ENCODE peak calls at places on chromosome 7, in six cellular contexts. One of them, this sample, is unnamed.

GRCh38 chr7:26149391-26149977 is 2.5 kb upstream of the NFE2L3 start:
- DNase-seq in NCI-H2029 treated with DMSO at 0.1 percent for 48 hours: no peak
- DNase-seq in astrocyte of the spinal cord: no peak
- DNase-seq in lung: no peak
- DNase-seq in brain microvascular endothelial cell: no peak
- DNase-seq in BE2C: no peak
- DNase-seq in this sample: no peak

GRCh38 chr7:112495820-112496462 is 15.2 kb downstream of the LSMEM1 start:
- DNase-seq in NCI-H2029 treated with DMSO at 0.1 percent for 48 hours: no peak
- DNase-seq in astrocyte of the spinal cord: peak
- DNase-seq in lung: no peak
- DNase-seq in brain microvascular endothelial cell: peak
- DNase-seq in BE2C: peak
- DNase-seq in this sample: peak

GRCh38 chr7:67875558-67875957 is 878.9 kb downstream of the TYW1 start:
- DNase-seq in NCI-H2029 treated with DMSO at 0.1 percent for 48 hours: no peak
- DNase-seq in astrocyte of the spinal cord: no peak
- DNase-seq in lung: no peak
- DNase-seq in brain microvascular endothelial cell: no peak
- DNase-seq in BE2C: no peak
- DNase-seq in this sample: no peak

GRCh38 chr7:107972075-107972482 is 30.9 kb downstream of the LAMB1 start:
- DNase-seq in NCI-H2029 treated with DMSO at 0.1 percent for 48 hours: no peak
- DNase-seq in astrocyte of the spinal cord: peak
- DNase-seq in lung: peak
- DNase-seq in brain microvascular endothelial cell: no peak
- DNase-seq in BE2C: no peak
- DNase-seq in this sample: peak

GRCh38 chr7:36690514-36691187 is 33.6 kb downstream of the AOAH start:
- DNase-seq in NCI-H2029 treated with DMSO at 0.1 percent for 48 hours: no peak
- DNase-seq in astrocyte of the spinal cord: no peak
- DNase-seq in lung: no peak
- DNase-seq in brain microvascular endothelial cell: no peak
- DNase-seq in BE2C: no peak
- DNase-seq in this sample: no peak

GRCh38 chr7:127920787-127921438 is 110.3 kb downstream of the LRRC4 start:
- DNase-seq in NCI-H2029 treated with DMSO at 0.1 percent for 48 hours: no peak
- DNase-seq in astrocyte of the spinal cord: peak
- DNase-seq in lung: no peak
- DNase-seq in brain microvascular endothelial cell: peak
- DNase-seq in BE2C: no peak
- DNase-seq in this sample: peak

GRCh38 chr7:100736671-100737070 is 3.3 kb downstream of the ZAN start:
- DNase-seq in NCI-H2029 treated with DMSO at 0.1 percent for 48 hours: no peak
- DNase-seq in astrocyte of the spinal cord: no peak
- DNase-seq in lung: no peak
- DNase-seq in brain microvascular endothelial cell: no peak
- DNase-seq in BE2C: no peak
- DNase-seq in this sample: no peak

GRCh38 chr7:5183155-5183554 is 6.9 kb upstream of the WIPI2 start:
- DNase-seq in NCI-H2029 treated with DMSO at 0.1 percent for 48 hours: peak
- DNase-seq in astrocyte of the spinal cord: no peak
- DNase-seq in lung: no peak
- DNase-seq in brain microvascular endothelial cell: no peak
- DNase-seq in BE2C: no peak
- DNase-seq in this sample: no peak

GRCh38 chr7:116711790-116712189 is 39.8 kb downstream of the MET start:
- DNase-seq in NCI-H2029 treated with DMSO at 0.1 percent for 48 hours: no peak
- DNase-seq in astrocyte of the spinal cord: no peak
- DNase-seq in lung: no peak
- DNase-seq in brain microvascular endothelial cell: no peak
- DNase-seq in BE2C: no peak
- DNase-seq in this sample: no peak

GRCh38 chr7:45698527-45699309 is 124.5 kb downstream of the ADCY1 start:
- DNase-seq in NCI-H2029 treated with DMSO at 0.1 percent for 48 hours: no peak
- DNase-seq in astrocyte of the spinal cord: no peak
- DNase-seq in lung: no peak
- DNase-seq in brain microvascular endothelial cell: no peak
- DNase-seq in BE2C: no peak
- DNase-seq in this sample: no peak

GRCh38 chr7:21771906-21772610 is 173.6 kb downstream of the CDCA7L start:
- DNase-seq in NCI-H2029 treated with DMSO at 0.1 percent for 48 hours: no peak
- DNase-seq in astrocyte of the spinal cord: no peak
- DNase-seq in lung: no peak
- DNase-seq in brain microvascular endothelial cell: no peak
- DNase-seq in BE2C: no peak
- DNase-seq in this sample: peak

GRCh38 chr7:157274991-157275427 is 61.8 kb upstream of the DNAJB6 start:
- DNase-seq in NCI-H2029 treated with DMSO at 0.1 percent for 48 hours: no peak
- DNase-seq in astrocyte of the spinal cord: no peak
- DNase-seq in lung: no peak
- DNase-seq in brain microvascular endothelial cell: no peak
- DNase-seq in BE2C: no peak
- DNase-seq in this sample: no peak

GRCh38 chr7:95407751-95408150 is 11.6 kb upstream of the PON3 start:
- DNase-seq in NCI-H2029 treated with DMSO at 0.1 percent for 48 hours: no peak
- DNase-seq in astrocyte of the spinal cord: no peak
- DNase-seq in lung: no peak
- DNase-seq in brain microvascular endothelial cell: no peak
- DNase-seq in BE2C: no peak
- DNase-seq in this sample: no peak

GRCh38 chr7:3164363-3164762 is 120.7 kb upstream of the CARD11 start:
- DNase-seq in NCI-H2029 treated with DMSO at 0.1 percent for 48 hours: no peak
- DNase-seq in astrocyte of the spinal cord: no peak
- DNase-seq in lung: no peak
- DNase-seq in brain microvascular endothelial cell: no peak
- DNase-seq in BE2C: no peak
- DNase-seq in this sample: peak

GRCh38 chr7:143248781-143249354 is 14.4 kb upstream of the GSTK1 start:
- DNase-seq in NCI-H2029 treated with DMSO at 0.1 percent for 48 hours: no peak
- DNase-seq in astrocyte of the spinal cord: no peak
- DNase-seq in lung: no peak
- DNase-seq in brain microvascular endothelial cell: no peak
- DNase-seq in BE2C: no peak
- DNase-seq in this sample: peak

GRCh38 chr7:66454600-66455225 is 174.0 kb upstream of the KCTD7 start:
- DNase-seq in NCI-H2029 treated with DMSO at 0.1 percent for 48 hours: no peak
- DNase-seq in astrocyte of the spinal cord: no peak
- DNase-seq in lung: no peak
- DNase-seq in brain microvascular endothelial cell: no peak
- DNase-seq in BE2C: no peak
- DNase-seq in this sample: no peak

GRCh38 chr7:82430518-82431465 is 12.8 kb downstream of the CACNA2D1 start:
- DNase-seq in NCI-H2029 treated with DMSO at 0.1 percent for 48 hours: no peak
- DNase-seq in astrocyte of the spinal cord: no peak
- DNase-seq in lung: no peak
- DNase-seq in brain microvascular endothelial cell: no peak
- DNase-seq in BE2C: no peak
- DNase-seq in this sample: no peak

GRCh38 chr7:27697861-27698430 is 35.3 kb upstream of the HIBADH start:
- DNase-seq in NCI-H2029 treated with DMSO at 0.1 percent for 48 hours: no peak
- DNase-seq in astrocyte of the spinal cord: no peak
- DNase-seq in lung: peak
- DNase-seq in brain microvascular endothelial cell: no peak
- DNase-seq in BE2C: no peak
- DNase-seq in this sample: peak

GRCh38 chr7:131109757-131110293 is 217.9 kb upstream of the MKLN1 start:
- DNase-seq in NCI-H2029 treated with DMSO at 0.1 percent for 48 hours: peak
- DNase-seq in astrocyte of the spinal cord: peak
- DNase-seq in lung: peak
- DNase-seq in brain microvascular endothelial cell: peak
- DNase-seq in BE2C: peak
- DNase-seq in this sample: peak

GRCh38 chr7:127532151-127532550 is 53.2 kb downstream of the GCC1 start:
- DNase-seq in NCI-H2029 treated with DMSO at 0.1 percent for 48 hours: no peak
- DNase-seq in astrocyte of the spinal cord: no peak
- DNase-seq in lung: no peak
- DNase-seq in brain microvascular endothelial cell: no peak
- DNase-seq in BE2C: peak
- DNase-seq in this sample: peak

GRCh38 chr7:31476073-31476745 is 37.7 kb upstream of the ITPRID1 start:
- DNase-seq in NCI-H2029 treated with DMSO at 0.1 percent for 48 hours: no peak
- DNase-seq in astrocyte of the spinal cord: no peak
- DNase-seq in lung: no peak
- DNase-seq in brain microvascular endothelial cell: no peak
- DNase-seq in BE2C: no peak
- DNase-seq in this sample: no peak

GRCh38 chr7:68166525-68166924 is 1169.9 kb downstream of the TYW1 start:
- DNase-seq in NCI-H2029 treated with DMSO at 0.1 percent for 48 hours: no peak
- DNase-seq in astrocyte of the spinal cord: no peak
- DNase-seq in lung: no peak
- DNase-seq in brain microvascular endothelial cell: no peak
- DNase-seq in BE2C: peak
- DNase-seq in this sample: no peak

GRCh38 chr7:4074407-4074806 is 607.7 kb upstream of the FOXK1 start:
- DNase-seq in NCI-H2029 treated with DMSO at 0.1 percent for 48 hours: no peak
- DNase-seq in astrocyte of the spinal cord: no peak
- DNase-seq in lung: no peak
- DNase-seq in brain microvascular endothelial cell: no peak
- DNase-seq in BE2C: no peak
- DNase-seq in this sample: no peak

This sample was measured in choroid plexus epithelial cell.